ENCODE peak calls at places on chromosomes 12 and 14, in four cellular contexts. One of them, this sample, is unnamed.

GRCh38 chr14:73014105-73014504 is 12.8 kb downstream of the ZFYVE1 start:
- DNase-seq in NCI-H1092: no peak
- DNase-seq in ELF-1: no peak
- DNase-seq in stimulated activated naive CD4-positive, alpha-beta T cell: no peak
- DNase-seq in this sample: no peak

GRCh38 chr12:127270193-127270592 is 996.8 kb upstream of the TMEM132C start:
- DNase-seq in NCI-H1092: no peak
- DNase-seq in ELF-1: no peak
- DNase-seq in stimulated activated naive CD4-positive, alpha-beta T cell: no peak
- DNase-seq in this sample: no peak

GRCh38 chr12:2215709-2216560 is 163.1 kb downstream of the CACNA1C start:
- DNase-seq in NCI-H1092: no peak
- DNase-seq in ELF-1: peak; percentile 26
- DNase-seq in stimulated activated naive CD4-positive, alpha-beta T cell: no peak
- DNase-seq in this sample: no peak

GRCh38 chr14:99744199-99744872 is 48.9 kb upstream of the EML1 start:
- DNase-seq in NCI-H1092: no peak
- DNase-seq in ELF-1: peak; percentile 61
- DNase-seq in stimulated activated naive CD4-positive, alpha-beta T cell: no peak
- DNase-seq in this sample: no peak

GRCh38 chr14:78968249-78968648 is 798.1 kb downstream of the NRXN3 start:
- DNase-seq in NCI-H1092: no peak
- DNase-seq in ELF-1: no peak
- DNase-seq in stimulated activated naive CD4-positive, alpha-beta T cell: no peak
- DNase-seq in this sample: no peak

GRCh38 chr14:54699087-54699530 is 132.2 kb downstream of the SAMD4A start:
- DNase-seq in NCI-H1092: no peak
- DNase-seq in ELF-1: peak; percentile 20
- DNase-seq in stimulated activated naive CD4-positive, alpha-beta T cell: no peak
- DNase-seq in this sample: no peak

GRCh38 chr14:24051789-24052655 is at the start of gene CARMIL3:
- DNase-seq in NCI-H1092: peak; percentile 78
- DNase-seq in ELF-1: peak; percentile 72
- DNase-seq in stimulated activated naive CD4-positive, alpha-beta T cell: peak; percentile 41
- DNase-seq in this sample: peak; percentile 57

GRCh38 chr14:53273671-53274072 is 120.5 kb upstream of the DDHD1 start:
- DNase-seq in NCI-H1092: no peak
- DNase-seq in ELF-1: no peak
- DNase-seq in stimulated activated naive CD4-positive, alpha-beta T cell: no peak
- DNase-seq in this sample: no peak

GRCh38 chr12:66900616-66901015 is 221.7 kb upstream of the GRIP1 start:
- DNase-seq in NCI-H1092: peak; percentile 47
- DNase-seq in ELF-1: no peak
- DNase-seq in stimulated activated naive CD4-positive, alpha-beta T cell: no peak
- DNase-seq in this sample: no peak

GRCh38 chr12:103924761-103925641 is 5.2 kb upstream of the HSP90B1 start:
- DNase-seq in NCI-H1092: no peak
- DNase-seq in ELF-1: peak; percentile 35
- DNase-seq in stimulated activated naive CD4-positive, alpha-beta T cell: no peak
- DNase-seq in this sample: peak; percentile 26

GRCh38 chr14:22084393-22085281 is 411.0 kb upstream of the OR4E1 start:
- DNase-seq in NCI-H1092: peak; percentile 0
- DNase-seq in ELF-1: peak; percentile 7
- DNase-seq in stimulated activated naive CD4-positive, alpha-beta T cell: no peak
- DNase-seq in this sample: peak; percentile 5

GRCh38 chr12:105330283-105330937 is at the start of gene C12orf75:
- DNase-seq in NCI-H1092: peak; percentile 72
- DNase-seq in ELF-1: peak; percentile 67
- DNase-seq in stimulated activated naive CD4-positive, alpha-beta T cell: peak; percentile 66
- DNase-seq in this sample: peak; percentile 37

GRCh38 chr14:53537421-53538315 is 384.5 kb upstream of the DDHD1 start:
- DNase-seq in NCI-H1092: no peak
- DNase-seq in ELF-1: peak; percentile 43
- DNase-seq in stimulated activated naive CD4-positive, alpha-beta T cell: no peak
- DNase-seq in this sample: no peak

GRCh38 chr12:112005419-112006395 is 7.3 kb downstream of the TMEM116 start:
- DNase-seq in NCI-H1092: no peak
- DNase-seq in ELF-1: peak; percentile 80
- DNase-seq in stimulated activated naive CD4-positive, alpha-beta T cell: no peak
- DNase-seq in this sample: no peak

GRCh38 chr14:68295316-68295816 is 475.8 kb downstream of the RAD51B start:
- DNase-seq in NCI-H1092: no peak
- DNase-seq in ELF-1: peak; percentile 90
- DNase-seq in stimulated activated naive CD4-positive, alpha-beta T cell: no peak
- DNase-seq in this sample: no peak

GRCh38 chr12:63989301-63989845 is 144.9 kb downstream of the SRGAP1 start:
- DNase-seq in NCI-H1092: no peak
- DNase-seq in ELF-1: no peak
- DNase-seq in stimulated activated naive CD4-positive, alpha-beta T cell: no peak
- DNase-seq in this sample: peak; percentile 70

GRCh38 chr14:56299306-56299984 is 181.2 kb downstream of the PELI2 start:
- DNase-seq in NCI-H1092: no peak
- DNase-seq in ELF-1: no peak
- DNase-seq in stimulated activated naive CD4-positive, alpha-beta T cell: no peak
- DNase-seq in this sample: no peak

GRCh38 chr12:117207675-117208074 is 17.4 kb upstream of the FBXO21 start:
- DNase-seq in NCI-H1092: no peak
- DNase-seq in ELF-1: no peak
- DNase-seq in stimulated activated naive CD4-positive, alpha-beta T cell: no peak
- DNase-seq in this sample: no peak

GRCh38 chr14:87994974-87995373 is 2.0 kb upstream of the GALC start:
- DNase-seq in NCI-H1092: no peak
- DNase-seq in ELF-1: no peak
- DNase-seq in stimulated activated naive CD4-positive, alpha-beta T cell: no peak
- DNase-seq in this sample: no peak

GRCh38 chr12:114316076-114316475 is 89.9 kb downstream of the TBX5 start:
- DNase-seq in NCI-H1092: no peak
- DNase-seq in ELF-1: no peak
- DNase-seq in stimulated activated naive CD4-positive, alpha-beta T cell: no peak
- DNase-seq in this sample: no peak

GRCh38 chr12:111412007-111412829 is 6.5 kb downstream of the SH2B3 start:
- DNase-seq in NCI-H1092: no peak
- DNase-seq in ELF-1: peak; percentile 72
- DNase-seq in stimulated activated naive CD4-positive, alpha-beta T cell: peak; percentile 13
- DNase-seq in this sample: no peak

GRCh38 chr12:53953831-53954693 is 641 bp upstream of the HOXC12 start:
- DNase-seq in NCI-H1092: no peak
- DNase-seq in ELF-1: no peak
- DNase-seq in stimulated activated naive CD4-positive, alpha-beta T cell: no peak
- DNase-seq in this sample: no peak

GRCh38 chr12:47835017-47835830 is 15.5 kb upstream of the HDAC7 start:
- DNase-seq in NCI-H1092: no peak
- DNase-seq in ELF-1: no peak
- DNase-seq in stimulated activated naive CD4-positive, alpha-beta T cell: no peak
- DNase-seq in this sample: no peak

GRCh38 chr12:76706099-76706498 is 57.8 kb upstream of the ZDHHC17 start:
- DNase-seq in NCI-H1092: no peak
- DNase-seq in ELF-1: no peak
- DNase-seq in stimulated activated naive CD4-positive, alpha-beta T cell: no peak
- DNase-seq in this sample: no peak

GRCh38 chr14:55270832-55271571 is at the start of gene FBXO34:
- DNase-seq in NCI-H1092: peak; percentile 99
- DNase-seq in ELF-1: peak; percentile 98
- DNase-seq in stimulated activated naive CD4-positive, alpha-beta T cell: peak; percentile 99
- DNase-seq in this sample: peak; percentile 96

GRCh38 chr14:79044894-79045624 is 874.9 kb downstream of the NRXN3 start:
- DNase-seq in NCI-H1092: peak; percentile 12
- DNase-seq in ELF-1: peak; percentile 87
- DNase-seq in stimulated activated naive CD4-positive, alpha-beta T cell: no peak
- DNase-seq in this sample: no peak

GRCh38 chr14:99472937-99473336 is 7.7 kb downstream of the SETD3 start:
- DNase-seq in NCI-H1092: no peak
- DNase-seq in ELF-1: no peak
- DNase-seq in stimulated activated naive CD4-positive, alpha-beta T cell: no peak
- DNase-seq in this sample: no peak

GRCh38 chr12:23885396-23885795 is 64.1 kb downstream of the SOX5 start:
- DNase-seq in NCI-H1092: no peak
- DNase-seq in ELF-1: no peak
- DNase-seq in stimulated activated naive CD4-positive, alpha-beta T cell: no peak
- DNase-seq in this sample: no peak

GRCh38 chr12:107360472-107360871 is 267.1 kb upstream of the CRY1 start:
- DNase-seq in NCI-H1092: no peak
- DNase-seq in ELF-1: no peak
- DNase-seq in stimulated activated naive CD4-positive, alpha-beta T cell: no peak
- DNase-seq in this sample: no peak

GRCh38 chr14:92455231-92455630 is 58.4 kb upstream of the RIN3 start:
- DNase-seq in NCI-H1092: no peak
- DNase-seq in ELF-1: no peak
- DNase-seq in stimulated activated naive CD4-positive, alpha-beta T cell: no peak
- DNase-seq in this sample: no peak

GRCh38 chr14:92531151-92531873 is 17.7 kb downstream of the RIN3 start:
- DNase-seq in NCI-H1092: no peak
- DNase-seq in ELF-1: no peak
- DNase-seq in stimulated activated naive CD4-positive, alpha-beta T cell: no peak
- DNase-seq in this sample: no peak

GRCh38 chr12:51823875-51824565 is 24.5 kb downstream of the FIGNL2 start:
- DNase-seq in NCI-H1092: no peak
- DNase-seq in ELF-1: peak; percentile 64
- DNase-seq in stimulated activated naive CD4-positive, alpha-beta T cell: no peak
- DNase-seq in this sample: no peak

GRCh38 chr14:23435540-23436326 is at the start of gene MYH7:
- DNase-seq in NCI-H1092: no peak
- DNase-seq in ELF-1: peak; percentile 44
- DNase-seq in stimulated activated naive CD4-positive, alpha-beta T cell: no peak
- DNase-seq in this sample: no peak

This sample was measured in DMS79.